ENCODE peak calls at places on chromosome 9, in nine cellular contexts. One of them, this sample, is unnamed.
A peak's percentile ranks its signal among the peaks of the same experiment; 100 is the strongest.

GRCh38 chr9:121744687-121745395 is 93.4 kb downstream of the DAB2IP start:
- DNase-seq in AG09309: no peak
- DNase-seq in H7: no peak
- DNase-seq in fibroblast of the aortic adventitia: no peak
- DNase-seq in Caco-2: no peak
- DNase-seq in AG04449: no peak
- DNase-seq in tibial artery: no peak
- DNase-seq in fibroblast of pulmonary artery: no peak
- DNase-seq in HFF-Myc: no peak
- DNase-seq in this sample: peak; percentile 78

GRCh38 chr9:89617978-89618377 is 13.2 kb downstream of the GADD45G start:
- DNase-seq in H7: no peak
- DNase-seq in fibroblast of pulmonary artery: no peak
- DNase-seq in HFF-Myc: no peak
- DNase-seq in Caco-2: no peak
- DNase-seq in AG04449: no peak
- DNase-seq in fibroblast of the aortic adventitia: no peak
- DNase-seq in AG09309: no peak
- DNase-seq in tibial artery: no peak
- DNase-seq in this sample: no peak

GRCh38 chr9:4297795-4298254 is 2.0 kb downstream of the GLIS3 start:
- DNase-seq in tibial artery: peak; percentile 84
- DNase-seq in fibroblast of the aortic adventitia: peak; percentile 71
- DNase-seq in AG09309: no peak
- DNase-seq in fibroblast of pulmonary artery: peak; percentile 90
- DNase-seq in H7: peak; percentile 90
- DNase-seq in Caco-2: peak; percentile 72
- DNase-seq in AG04449: no peak
- DNase-seq in HFF-Myc: no peak
- DNase-seq in this sample: peak; percentile 93

GRCh38 chr9:37926737-37927590 is 23.0 kb upstream of the SLC25A51 start:
- DNase-seq in H7: no peak
- DNase-seq in tibial artery: no peak
- DNase-seq in fibroblast of the aortic adventitia: no peak
- DNase-seq in HFF-Myc: no peak
- DNase-seq in Caco-2: no peak
- DNase-seq in AG04449: no peak
- DNase-seq in AG09309: no peak
- DNase-seq in fibroblast of pulmonary artery: no peak
- DNase-seq in this sample: no peak

GRCh38 chr9:131443648-131444047 is 49.8 kb downstream of the PRRC2B start:
- DNase-seq in HFF-Myc: no peak
- DNase-seq in fibroblast of the aortic adventitia: no peak
- DNase-seq in AG09309: no peak
- DNase-seq in Caco-2: no peak
- DNase-seq in fibroblast of pulmonary artery: no peak
- DNase-seq in H7: no peak
- DNase-seq in AG04449: no peak
- DNase-seq in tibial artery: peak; percentile 31
- DNase-seq in this sample: no peak

GRCh38 chr9:14593406-14593805 is 99.8 kb downstream of the ZDHHC21 start:
- DNase-seq in fibroblast of the aortic adventitia: no peak
- DNase-seq in AG04449: no peak
- DNase-seq in AG09309: no peak
- DNase-seq in fibroblast of pulmonary artery: no peak
- DNase-seq in H7: no peak
- DNase-seq in HFF-Myc: no peak
- DNase-seq in tibial artery: no peak
- DNase-seq in Caco-2: no peak
- DNase-seq in this sample: no peak

GRCh38 chr9:89505795-89506385 is 8.0 kb upstream of the SEMA4D start:
- DNase-seq in AG04449: no peak
- DNase-seq in AG09309: no peak
- DNase-seq in fibroblast of pulmonary artery: no peak
- DNase-seq in H7: no peak
- DNase-seq in tibial artery: no peak
- DNase-seq in HFF-Myc: no peak
- DNase-seq in fibroblast of the aortic adventitia: no peak
- DNase-seq in Caco-2: no peak
- DNase-seq in this sample: no peak

GRCh38 chr9:117555964-117556629 is 141.2 kb upstream of the ASTN2 start:
- DNase-seq in Caco-2: peak; percentile 73
- DNase-seq in fibroblast of the aortic adventitia: peak; percentile 1
- DNase-seq in tibial artery: no peak
- DNase-seq in fibroblast of pulmonary artery: peak; percentile 2
- DNase-seq in AG09309: no peak
- DNase-seq in H7: peak; percentile 81
- DNase-seq in AG04449: no peak
- DNase-seq in HFF-Myc: peak; percentile 10
- DNase-seq in this sample: peak; percentile 95

GRCh38 chr9:71680189-71680983 is 87.9 kb downstream of the CEMIP2 start:
- DNase-seq in fibroblast of pulmonary artery: peak; percentile 70
- DNase-seq in H7: no peak
- DNase-seq in fibroblast of the aortic adventitia: peak; percentile 59
- DNase-seq in tibial artery: no peak
- DNase-seq in AG04449: no peak
- DNase-seq in AG09309: no peak
- DNase-seq in HFF-Myc: no peak
- DNase-seq in Caco-2: peak; percentile 39
- DNase-seq in this sample: no peak

GRCh38 chr9:129803679-129804065 is 688 bp downstream of the TOR1B start:
- DNase-seq in fibroblast of pulmonary artery: no peak
- DNase-seq in H7: no peak
- DNase-seq in Caco-2: no peak
- DNase-seq in tibial artery: no peak
- DNase-seq in AG09309: no peak
- DNase-seq in HFF-Myc: no peak
- DNase-seq in AG04449: no peak
- DNase-seq in fibroblast of the aortic adventitia: peak; percentile 19
- DNase-seq in this sample: no peak

GRCh38 chr9:100087218-100087617 is 11.6 kb downstream of the ERP44 start:
- DNase-seq in AG04449: no peak
- DNase-seq in Caco-2: no peak
- DNase-seq in fibroblast of pulmonary artery: peak; percentile 75
- DNase-seq in AG09309: no peak
- DNase-seq in fibroblast of the aortic adventitia: peak; percentile 33
- DNase-seq in HFF-Myc: no peak
- DNase-seq in tibial artery: no peak
- DNase-seq in H7: no peak
- DNase-seq in this sample: no peak

GRCh38 chr9:97993000-97993399 is 9.9 kb downstream of the ANP32B start:
- DNase-seq in fibroblast of the aortic adventitia: no peak
- DNase-seq in fibroblast of pulmonary artery: no peak
- DNase-seq in Caco-2: no peak
- DNase-seq in AG04449: no peak
- DNase-seq in tibial artery: no peak
- DNase-seq in AG09309: no peak
- DNase-seq in H7: no peak
- DNase-seq in HFF-Myc: no peak
- DNase-seq in this sample: no peak

GRCh38 chr9:2623046-2623865 is 1.7 kb downstream of the VLDLR start:
- DNase-seq in HFF-Myc: no peak
- DNase-seq in AG09309: no peak
- DNase-seq in Caco-2: peak; percentile 76
- DNase-seq in tibial artery: peak; percentile 88
- DNase-seq in H7: peak; percentile 60
- DNase-seq in AG04449: no peak
- DNase-seq in fibroblast of pulmonary artery: peak; percentile 62
- DNase-seq in fibroblast of the aortic adventitia: peak; percentile 83
- DNase-seq in this sample: peak; percentile 88

GRCh38 chr9:37876376-37876775 is 27.6 kb downstream of the SLC25A51 start:
- DNase-seq in AG09309: no peak
- DNase-seq in fibroblast of the aortic adventitia: peak; percentile 71
- DNase-seq in AG04449: no peak
- DNase-seq in HFF-Myc: no peak
- DNase-seq in tibial artery: no peak
- DNase-seq in fibroblast of pulmonary artery: peak; percentile 47
- DNase-seq in Caco-2: no peak
- DNase-seq in H7: no peak
- DNase-seq in this sample: no peak

GRCh38 chr9:130043654-130044623 is 950 bp upstream of the FNBP1 start:
- DNase-seq in fibroblast of pulmonary artery: peak; percentile 69
- DNase-seq in HFF-Myc: no peak
- DNase-seq in AG04449: no peak
- DNase-seq in Caco-2: peak; percentile 63
- DNase-seq in tibial artery: peak; percentile 86
- DNase-seq in AG09309: no peak
- DNase-seq in H7: peak; percentile 62
- DNase-seq in fibroblast of the aortic adventitia: peak; percentile 85
- DNase-seq in this sample: no peak

GRCh38 chr9:87336407-87336806 is 161.3 kb upstream of the DAPK1 start:
- DNase-seq in AG09309: no peak
- DNase-seq in HFF-Myc: no peak
- DNase-seq in fibroblast of the aortic adventitia: peak; percentile 28
- DNase-seq in tibial artery: no peak
- DNase-seq in H7: peak; percentile 10
- DNase-seq in Caco-2: no peak
- DNase-seq in AG04449: no peak
- DNase-seq in fibroblast of pulmonary artery: peak; percentile 39
- DNase-seq in this sample: peak; percentile 63

GRCh38 chr9:96420468-96421219 is 2.5 kb upstream of the ZNF367 start:
- DNase-seq in fibroblast of the aortic adventitia: peak; percentile 94
- DNase-seq in HFF-Myc: peak; percentile 87
- DNase-seq in fibroblast of pulmonary artery: peak; percentile 93
- DNase-seq in H7: peak; percentile 45
- DNase-seq in AG09309: peak; percentile 75
- DNase-seq in tibial artery: peak; percentile 77
- DNase-seq in Caco-2: peak; percentile 90
- DNase-seq in AG04449: peak; percentile 86
- DNase-seq in this sample: peak; percentile 80

GRCh38 chr9:110994771-110995241 is 43.5 kb downstream of the LPAR1 start:
- DNase-seq in tibial artery: no peak
- DNase-seq in fibroblast of the aortic adventitia: peak; percentile 39
- DNase-seq in Caco-2: no peak
- DNase-seq in H7: no peak
- DNase-seq in AG04449: no peak
- DNase-seq in AG09309: no peak
- DNase-seq in HFF-Myc: peak; percentile 41
- DNase-seq in fibroblast of pulmonary artery: no peak
- DNase-seq in this sample: no peak

GRCh38 chr9:129552064-129552463 is 68.8 kb downstream of the C9orf50 start:
- DNase-seq in AG04449: no peak
- DNase-seq in HFF-Myc: no peak
- DNase-seq in AG09309: no peak
- DNase-seq in tibial artery: no peak
- DNase-seq in Caco-2: no peak
- DNase-seq in fibroblast of the aortic adventitia: peak; percentile 38
- DNase-seq in fibroblast of pulmonary artery: peak; percentile 33
- DNase-seq in H7: no peak
- DNase-seq in this sample: peak; percentile 39

GRCh38 chr9:121735065-121735791 is 83.8 kb downstream of the DAB2IP start:
- DNase-seq in HFF-Myc: peak; percentile 51
- DNase-seq in Caco-2: peak; percentile 57
- DNase-seq in fibroblast of pulmonary artery: peak; percentile 63
- DNase-seq in tibial artery: no peak
- DNase-seq in AG04449: peak; percentile 42
- DNase-seq in fibroblast of the aortic adventitia: peak; percentile 49
- DNase-seq in AG09309: peak; percentile 46
- DNase-seq in H7: peak; percentile 91
- DNase-seq in this sample: peak; percentile 93

GRCh38 chr9:123611228-123611627 is 255.2 kb downstream of the CRB2 start:
- DNase-seq in fibroblast of the aortic adventitia: peak; percentile 65
- DNase-seq in H7: no peak
- DNase-seq in AG04449: peak; percentile 14
- DNase-seq in tibial artery: no peak
- DNase-seq in HFF-Myc: peak; percentile 26
- DNase-seq in fibroblast of pulmonary artery: peak; percentile 18
- DNase-seq in AG09309: peak; percentile 39
- DNase-seq in Caco-2: no peak
- DNase-seq in this sample: no peak

GRCh38 chr9:131739988-131740648 is at the start of gene RAPGEF1:
- DNase-seq in HFF-Myc: no peak
- DNase-seq in H7: peak; percentile 97
- DNase-seq in AG09309: no peak
- DNase-seq in AG04449: no peak
- DNase-seq in Caco-2: peak; percentile 56
- DNase-seq in fibroblast of the aortic adventitia: peak; percentile 27
- DNase-seq in tibial artery: peak; percentile 82
- DNase-seq in fibroblast of pulmonary artery: peak; percentile 47
- DNase-seq in this sample: peak; percentile 86

DNA sequence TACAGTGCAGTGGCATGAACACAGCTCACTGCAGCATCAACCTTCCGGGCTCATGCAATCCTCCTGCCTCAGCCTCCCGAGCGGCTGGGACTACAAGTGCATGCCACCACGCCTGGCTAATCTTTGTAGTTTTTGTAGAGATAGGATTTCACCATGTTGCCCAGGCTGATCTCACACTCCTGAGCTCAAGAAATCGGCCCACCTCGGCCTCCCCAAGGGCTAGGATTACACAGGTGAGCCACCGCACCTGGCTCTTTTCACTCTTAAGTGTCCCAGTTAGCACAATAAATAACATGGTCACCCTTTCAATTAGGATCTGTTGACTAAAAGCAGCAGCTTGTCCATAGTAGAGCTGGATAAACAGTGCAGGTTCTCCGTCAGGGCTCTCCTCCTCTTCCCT is 1.4 kb downstream of the CDK5RAP2 start:
- DNase-seq in AG04449: no peak
- DNase-seq in fibroblast of pulmonary artery: no peak
- DNase-seq in Caco-2: no peak
- DNase-seq in HFF-Myc: no peak
- DNase-seq in tibial artery: no peak
- DNase-seq in fibroblast of the aortic adventitia: no peak
- DNase-seq in H7: no peak
- DNase-seq in AG09309: no peak
- DNase-seq in this sample: no peak
- H3K4me3 ChIP-seq in AG04449: peak overlapping the region; percentile 21
- H3K4me3 ChIP-seq in fibroblast of pulmonary artery: no peak overlapping the region
- H3K4me3 ChIP-seq in Caco-2: peak overlapping the region; percentile 95
- H3K4me3 ChIP-seq in HFF-Myc: peak overlapping the region; percentile 98
- H3K4me3 ChIP-seq in tibial artery: peak overlapping the region; percentile 94
- H3K4me3 ChIP-seq in fibroblast of the aortic adventitia: peak overlapping the region; percentile 97
- H3K4me3 ChIP-seq in H7: no peak overlapping the region
- H3K4me3 ChIP-seq in AG09309: no peak overlapping the region
- H3K4me3 ChIP-seq in this sample: peak overlapping the region; percentile 96

GRCh38 chr9:137217276-137218211 is 4.5 kb downstream of the RNF208 start:
- DNase-seq in tibial artery: peak; percentile 80
- DNase-seq in Caco-2: peak; percentile 83
- DNase-seq in fibroblast of the aortic adventitia: peak; percentile 24
- DNase-seq in H7: peak; percentile 97
- DNase-seq in fibroblast of pulmonary artery: no peak
- DNase-seq in HFF-Myc: no peak
- DNase-seq in AG09309: no peak
- DNase-seq in AG04449: no peak
- DNase-seq in this sample: peak; percentile 93
- H3K4me3 ChIP-seq in tibial artery: peak overlapping the region; percentile 42
- H3K4me3 ChIP-seq in Caco-2: peak overlapping the region; percentile 23
- H3K4me3 ChIP-seq in fibroblast of the aortic adventitia: peak overlapping the region; percentile 28
- H3K4me3 ChIP-seq in H7: no peak overlapping the region
- H3K4me3 ChIP-seq in fibroblast of pulmonary artery: no peak overlapping the region
- H3K4me3 ChIP-seq in HFF-Myc: no peak overlapping the region
- H3K4me3 ChIP-seq in AG09309: no peak overlapping the region
- H3K4me3 ChIP-seq in AG04449: no peak overlapping the region
- H3K4me3 ChIP-seq in this sample: no peak overlapping the region

GRCh38 chr9:107488400-107489143 is 997 bp downstream of the KLF4 start:
- DNase-seq in HFF-Myc: no peak
- DNase-seq in fibroblast of the aortic adventitia: peak; percentile 76
- DNase-seq in Caco-2: peak; percentile 49
- DNase-seq in AG09309: no peak
- DNase-seq in H7: peak; percentile 79
- DNase-seq in tibial artery: peak; percentile 95
- DNase-seq in fibroblast of pulmonary artery: peak; percentile 64
- DNase-seq in AG04449: no peak
- DNase-seq in this sample: peak; percentile 82
- H3K4me3 ChIP-seq in HFF-Myc: peak overlapping the region; percentile 93
- H3K4me3 ChIP-seq in fibroblast of the aortic adventitia: peak overlapping the region; percentile 92
- H3K4me3 ChIP-seq in Caco-2: peak overlapping the region; percentile 75
- H3K4me3 ChIP-seq in AG09309: peak overlapping the region; percentile 96
- H3K4me3 ChIP-seq in H7: peak overlapping the region; percentile 55
- H3K4me3 ChIP-seq in tibial artery: peak overlapping the region; percentile 79
- H3K4me3 ChIP-seq in fibroblast of pulmonary artery: peak overlapping the region; percentile 85
- H3K4me3 ChIP-seq in AG04449: peak overlapping the region; percentile 68
- H3K4me3 ChIP-seq in this sample: peak overlapping the region; percentile 85

GRCh38 chr9:135888766-135889394 is 18.5 kb downstream of the CAMSAP1 start:
- DNase-seq in AG09309: no peak
- DNase-seq in AG04449: no peak
- DNase-seq in H7: no peak
- DNase-seq in Caco-2: no peak
- DNase-seq in fibroblast of the aortic adventitia: no peak
- DNase-seq in HFF-Myc: no peak
- DNase-seq in fibroblast of pulmonary artery: no peak
- DNase-seq in tibial artery: no peak
- DNase-seq in this sample: no peak
- H3K4me3 ChIP-seq in AG09309: no peak overlapping the region
- H3K4me3 ChIP-seq in AG04449: no peak overlapping the region
- H3K4me3 ChIP-seq in H7: no peak overlapping the region
- H3K4me3 ChIP-seq in Caco-2: no peak overlapping the region
- H3K4me3 ChIP-seq in fibroblast of the aortic adventitia: no peak overlapping the region
- H3K4me3 ChIP-seq in HFF-Myc: no peak overlapping the region
- H3K4me3 ChIP-seq in fibroblast of pulmonary artery: no peak overlapping the region
- H3K4me3 ChIP-seq in tibial artery: no peak overlapping the region
- H3K4me3 ChIP-seq in this sample: no peak overlapping the region